ENCODE peak calls at places on chromosome 12, in eight cellular contexts. One of them, this sample, is unnamed.

GRCh38 chr12:82688619-82689018 is 1.9 kb downstream of the TMTC2 start:
- DNase-seq in endothelial cell of umbilical vein: no peak
- DNase-seq in prostate gland: no peak
- DNase-seq in sigmoid colon: no peak
- DNase-seq in transverse colon: no peak
- DNase-seq in HCT116: no peak
- DNase-seq in breast epithelium: no peak
- DNase-seq in GM23338: no peak
- DNase-seq in this sample: no peak

GRCh38 chr12:79162948-79163347 is 298.4 kb downstream of the SYT1 start:
- DNase-seq in endothelial cell of umbilical vein: peak; percentile 6
- DNase-seq in prostate gland: no peak
- DNase-seq in sigmoid colon: no peak
- DNase-seq in transverse colon: no peak
- DNase-seq in HCT116: no peak
- DNase-seq in breast epithelium: no peak
- DNase-seq in GM23338: no peak
- DNase-seq in this sample: no peak

GRCh38 chr12:131048611-131048990 is 94.9 kb downstream of the ADGRD1 start:
- DNase-seq in endothelial cell of umbilical vein: no peak
- DNase-seq in prostate gland: no peak
- DNase-seq in sigmoid colon: no peak
- DNase-seq in transverse colon: no peak
- DNase-seq in HCT116: no peak
- DNase-seq in breast epithelium: no peak
- DNase-seq in GM23338: no peak
- DNase-seq in this sample: peak; percentile 22

GRCh38 chr12:47940773-47941474 is 22.5 kb upstream of the TMEM106C start:
- DNase-seq in endothelial cell of umbilical vein: no peak
- DNase-seq in prostate gland: no peak
- DNase-seq in sigmoid colon: no peak
- DNase-seq in transverse colon: no peak
- DNase-seq in HCT116: no peak
- DNase-seq in breast epithelium: no peak
- DNase-seq in GM23338: no peak
- DNase-seq in this sample: no peak

GRCh38 chr12:79262938-79263337 is 398.4 kb downstream of the SYT1 start:
- DNase-seq in endothelial cell of umbilical vein: no peak
- DNase-seq in prostate gland: no peak
- DNase-seq in sigmoid colon: no peak
- DNase-seq in transverse colon: no peak
- DNase-seq in HCT116: no peak
- DNase-seq in breast epithelium: no peak
- DNase-seq in GM23338: no peak
- DNase-seq in this sample: no peak

GRCh38 chr12:119412811-119413794 is 78.6 kb downstream of the CCDC60 start:
- DNase-seq in endothelial cell of umbilical vein: peak; percentile 68
- DNase-seq in prostate gland: peak; percentile 47
- DNase-seq in sigmoid colon: peak; percentile 82
- DNase-seq in transverse colon: peak; percentile 67
- DNase-seq in HCT116: peak; percentile 56
- DNase-seq in breast epithelium: no peak
- DNase-seq in GM23338: peak; percentile 91
- DNase-seq in this sample: no peak

GRCh38 chr12:54273981-54274380 is 5.9 kb downstream of the CBX5 start:
- DNase-seq in endothelial cell of umbilical vein: no peak
- DNase-seq in prostate gland: peak; percentile 23
- DNase-seq in sigmoid colon: no peak
- DNase-seq in transverse colon: no peak
- DNase-seq in HCT116: no peak
- DNase-seq in breast epithelium: no peak
- DNase-seq in GM23338: no peak
- DNase-seq in this sample: no peak

GRCh38 chr12:34397591-34398365 is 375.5 kb downstream of the ALG10 start:
- DNase-seq in endothelial cell of umbilical vein: no peak
- DNase-seq in prostate gland: peak; percentile 3
- DNase-seq in sigmoid colon: peak; percentile 51
- DNase-seq in transverse colon: peak; percentile 4
- DNase-seq in HCT116: no peak
- DNase-seq in breast epithelium: peak; percentile 34
- DNase-seq in GM23338: no peak
- DNase-seq in this sample: peak; percentile 50

GRCh38 chr12:121038861-121039654 is at the start of gene OASL:
- DNase-seq in endothelial cell of umbilical vein: peak; percentile 20
- DNase-seq in prostate gland: no peak
- DNase-seq in sigmoid colon: no peak
- DNase-seq in transverse colon: peak; percentile 77
- DNase-seq in HCT116: no peak
- DNase-seq in breast epithelium: no peak
- DNase-seq in GM23338: no peak
- DNase-seq in this sample: peak; percentile 79

GRCh38 chr12:7078163-7078562 is 14.1 kb downstream of the C1R start:
- DNase-seq in endothelial cell of umbilical vein: no peak
- DNase-seq in prostate gland: no peak
- DNase-seq in sigmoid colon: no peak
- DNase-seq in transverse colon: no peak
- DNase-seq in HCT116: no peak
- DNase-seq in breast epithelium: no peak
- DNase-seq in GM23338: no peak
- DNase-seq in this sample: no peak
- TF ChIP-seq CTCF in endothelial cell of umbilical vein: no peak
- TF ChIP-seq CTCF in prostate gland: no peak
- TF ChIP-seq CTCF in sigmoid colon: no peak
- TF ChIP-seq CTCF in transverse colon: no peak
- TF ChIP-seq CTCF in HCT116: peak; percentile 36
- TF ChIP-seq CTCF in breast epithelium: no peak
- TF ChIP-seq CTCF in GM23338: peak; percentile 25
- TF ChIP-seq CTCF in this sample: no peak

DNA sequence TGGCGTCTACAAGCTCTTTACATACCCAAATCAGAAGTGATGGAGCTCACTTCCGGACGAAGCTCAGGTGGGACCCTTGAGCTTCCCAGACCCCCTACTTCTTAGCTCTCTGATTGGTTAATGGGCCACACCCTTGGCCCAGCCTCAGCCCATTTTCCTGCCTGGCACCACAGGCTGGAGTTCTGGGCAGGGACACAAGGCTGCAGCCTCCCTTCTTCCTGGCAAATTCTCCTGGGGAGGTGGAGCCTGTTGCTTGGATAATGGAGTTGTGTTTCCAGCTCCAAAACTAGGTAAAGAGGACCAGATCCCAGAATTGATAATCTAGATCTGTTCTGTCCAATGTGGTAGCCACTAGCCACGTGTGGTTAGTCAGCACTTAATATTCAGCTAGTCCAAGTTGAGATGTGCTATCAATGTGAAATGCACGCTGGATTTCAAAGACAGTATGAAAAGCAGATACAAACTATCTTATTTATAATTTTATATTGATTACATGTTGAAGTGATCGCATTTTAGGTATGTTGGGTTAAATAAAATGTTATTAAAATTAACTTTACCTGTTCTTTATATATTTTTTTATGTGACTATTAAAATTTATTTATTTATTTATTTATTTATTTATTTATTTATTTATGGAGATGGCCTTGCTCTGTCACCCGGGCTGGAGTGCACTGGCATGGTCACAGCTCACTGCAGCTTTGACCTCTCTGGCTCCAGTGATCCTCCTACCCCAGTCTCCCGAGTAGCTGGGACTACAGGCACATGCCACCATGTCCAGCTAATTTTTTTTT is 12.6 kb upstream of the FAIM2 start:
- DNase-seq in endothelial cell of umbilical vein: no peak
- DNase-seq in prostate gland: no peak
- DNase-seq in sigmoid colon: no peak
- DNase-seq in transverse colon: no peak
- DNase-seq in HCT116: no peak
- DNase-seq in breast epithelium: peak; percentile 5
- DNase-seq in GM23338: no peak
- DNase-seq in this sample: peak; percentile 19
- TF ChIP-seq POLR2AphosphoS5 in endothelial cell of umbilical vein: no peak
- TF ChIP-seq POLR2AphosphoS5 in prostate gland: no peak
- TF ChIP-seq POLR2AphosphoS5 in sigmoid colon: no peak
- TF ChIP-seq POLR2AphosphoS5 in transverse colon: no peak
- TF ChIP-seq POLR2AphosphoS5 in HCT116: no peak
- TF ChIP-seq POLR2AphosphoS5 in breast epithelium: no peak
- TF ChIP-seq POLR2AphosphoS5 in GM23338: no peak
- TF ChIP-seq POLR2AphosphoS5 in this sample: no peak

GRCh38 chr12:6753772-6754356 is 923 bp upstream of the MLF2 start:
- DNase-seq in endothelial cell of umbilical vein: no peak
- DNase-seq in prostate gland: no peak
- DNase-seq in sigmoid colon: no peak
- DNase-seq in transverse colon: no peak
- DNase-seq in HCT116: no peak
- DNase-seq in breast epithelium: no peak
- DNase-seq in GM23338: peak; percentile 98
- DNase-seq in this sample: no peak
- TF ChIP-seq CTCF in endothelial cell of umbilical vein: no peak
- TF ChIP-seq CTCF in prostate gland: peak; percentile 98
- TF ChIP-seq CTCF in sigmoid colon: peak; percentile 84
- TF ChIP-seq CTCF in transverse colon: peak; percentile 4
- TF ChIP-seq CTCF in HCT116: peak; percentile 95
- TF ChIP-seq CTCF in breast epithelium: peak; percentile 5
- TF ChIP-seq CTCF in GM23338: peak; percentile 98
- TF ChIP-seq CTCF in this sample: no peak

GRCh38 chr12:116736962-116737773 is 701 bp downstream of the SPRING1 start:
- DNase-seq in endothelial cell of umbilical vein: no peak
- DNase-seq in prostate gland: no peak
- DNase-seq in sigmoid colon: no peak
- DNase-seq in transverse colon: peak; percentile 26
- DNase-seq in HCT116: no peak
- DNase-seq in breast epithelium: no peak
- DNase-seq in GM23338: peak; percentile 49
- DNase-seq in this sample: peak; percentile 80

GRCh38 chr12:116735951-116736599 is 1.8 kb downstream of the SPRING1 start:
- DNase-seq in endothelial cell of umbilical vein: no peak
- DNase-seq in prostate gland: no peak
- DNase-seq in sigmoid colon: no peak
- DNase-seq in transverse colon: peak; percentile 43
- DNase-seq in HCT116: no peak
- DNase-seq in breast epithelium: no peak
- DNase-seq in GM23338: no peak
- DNase-seq in this sample: no peak

GRCh38 chr12:116735084-116735483 is 2.8 kb downstream of the SPRING1 start:
- DNase-seq in endothelial cell of umbilical vein: no peak
- DNase-seq in prostate gland: no peak
- DNase-seq in sigmoid colon: no peak
- DNase-seq in transverse colon: no peak
- DNase-seq in HCT116: no peak
- DNase-seq in breast epithelium: no peak
- DNase-seq in GM23338: no peak
- DNase-seq in this sample: no peak

GRCh38 chr12:116739381-116739887 is 1.3 kb downstream of the RNFT2 start:
- DNase-seq in endothelial cell of umbilical vein: no peak
- DNase-seq in prostate gland: no peak
- DNase-seq in sigmoid colon: no peak
- DNase-seq in transverse colon: no peak
- DNase-seq in HCT116: no peak
- DNase-seq in breast epithelium: no peak
- DNase-seq in GM23338: no peak
- DNase-seq in this sample: no peak

DNA sequence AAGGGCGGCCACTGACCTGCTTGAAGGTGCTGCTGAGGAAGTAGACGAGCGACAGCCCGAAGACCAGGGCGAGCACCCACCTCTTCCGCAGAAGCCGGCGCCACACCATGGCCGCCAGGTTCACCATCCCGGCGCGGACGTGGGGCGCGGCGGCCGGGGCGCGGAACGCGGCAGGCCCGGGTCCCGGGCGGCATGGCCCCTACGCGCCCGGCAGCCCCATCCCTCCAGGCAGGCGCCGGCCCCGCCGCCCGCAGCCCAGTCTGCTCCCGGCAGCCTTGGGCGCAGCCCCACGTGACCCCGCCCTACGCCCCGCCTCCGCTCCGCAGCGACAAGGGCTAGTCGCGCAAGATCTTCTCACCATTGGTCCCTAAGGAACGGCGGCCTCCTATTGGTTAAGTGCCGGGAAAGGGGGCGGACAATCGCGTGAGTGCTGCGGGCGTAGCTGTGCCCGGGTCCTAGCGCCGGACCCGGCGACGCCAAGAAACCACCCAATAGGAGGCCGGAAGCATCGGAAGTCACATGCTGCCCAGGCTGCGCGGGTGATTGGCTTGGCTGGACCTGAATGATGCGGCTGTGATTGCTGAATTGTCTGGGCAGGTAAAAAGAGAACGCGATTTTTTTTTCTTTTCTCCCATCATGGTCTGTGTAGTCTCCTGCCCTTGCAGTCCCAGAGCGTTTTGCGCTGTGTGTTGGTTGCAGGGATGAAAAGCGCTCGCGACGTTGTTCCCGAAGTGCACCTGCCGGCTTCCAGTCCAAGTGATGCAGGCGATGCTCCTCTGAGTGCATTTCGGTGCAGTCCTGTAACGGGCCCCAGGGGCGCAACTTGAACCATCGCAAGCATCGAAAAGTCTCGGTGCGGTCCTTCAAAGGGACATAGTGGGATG is at the start of the genes RNFT2 and SPRING1:
- DNase-seq in endothelial cell of umbilical vein: peak; percentile 99
- DNase-seq in prostate gland: peak; percentile 99
- DNase-seq in sigmoid colon: peak; percentile 100
- DNase-seq in transverse colon: peak; percentile 99
- DNase-seq in HCT116: peak; percentile 98
- DNase-seq in breast epithelium: peak; percentile 98
- DNase-seq in GM23338: peak; percentile 99
- DNase-seq in this sample: peak; percentile 99
- TF ChIP-seq POLR2AphosphoS5 in endothelial cell of umbilical vein: peak; percentile 80
- TF ChIP-seq POLR2AphosphoS5 in prostate gland: peak; percentile 98
- TF ChIP-seq POLR2AphosphoS5 in sigmoid colon: peak; percentile 84
- TF ChIP-seq POLR2AphosphoS5 in transverse colon: peak; percentile 85
- TF ChIP-seq POLR2AphosphoS5 in HCT116: peak; percentile 91
- TF ChIP-seq POLR2AphosphoS5 in breast epithelium: peak; percentile 80
- TF ChIP-seq POLR2AphosphoS5 in GM23338: peak; percentile 77
- TF ChIP-seq POLR2AphosphoS5 in this sample: no peak

DNA sequence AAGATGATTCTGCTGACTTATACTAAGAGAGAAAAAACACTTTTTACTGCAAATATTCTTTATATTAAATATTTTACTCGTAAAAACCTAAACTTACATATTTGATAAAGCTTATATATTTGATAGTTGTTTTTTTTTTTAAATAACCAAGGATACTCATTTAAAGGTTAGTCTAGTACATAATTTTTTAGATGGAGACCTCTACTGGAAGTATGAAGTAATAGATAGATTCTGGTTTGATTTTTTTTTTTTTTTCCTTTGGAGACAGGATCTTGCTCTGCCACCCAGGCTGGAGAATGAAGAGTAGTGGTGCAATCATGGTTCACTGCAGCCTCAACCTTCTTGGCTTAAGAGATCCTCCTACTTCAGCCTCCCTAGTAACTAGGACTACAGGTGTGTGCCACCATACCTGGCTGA is 16.4 kb downstream of the ARID2 start:
- DNase-seq in endothelial cell of umbilical vein: peak; percentile 22
- DNase-seq in prostate gland: no peak
- DNase-seq in sigmoid colon: no peak
- DNase-seq in transverse colon: no peak
- DNase-seq in HCT116: no peak
- DNase-seq in breast epithelium: no peak
- DNase-seq in GM23338: peak; percentile 26
- DNase-seq in this sample: no peak
- TF ChIP-seq CTCF in endothelial cell of umbilical vein: peak; percentile 16
- TF ChIP-seq CTCF in prostate gland: no peak
- TF ChIP-seq CTCF in sigmoid colon: peak; percentile 16
- TF ChIP-seq CTCF in transverse colon: peak; percentile 41
- TF ChIP-seq CTCF in HCT116: no peak
- TF ChIP-seq CTCF in breast epithelium: peak; percentile 25
- TF ChIP-seq CTCF in GM23338: no peak
- TF ChIP-seq CTCF in this sample: peak; percentile 43